ENCODE peak calls at places on chromosome 6, in four cellular contexts. E, T, J and R are unnamed samples.
A peak's percentile ranks its signal among the peaks of the same experiment; 100 is the strongest.

GRCh38 chr6:147304016-147304415 is 99.8 kb downstream of the STXBP5 start:
- DNase-seq in T (no peak), J (no peak), E (no peak), R (no peak)

GRCh38 chr6:132491303-132491702 is 21.6 kb downstream of the STX7 start:
- DNase-seq in T (no peak), E (no peak), J (no peak), R (peak; percentile 24)

GRCh38 chr6:33420493-33421343 is 853 bp downstream of the SYNGAP1 start:
- DNase-seq in J (no peak), E (no peak), T (no peak), R (no peak)

GRCh38 chr6:17881085-17881883 is 106.2 kb downstream of the KIF13A start:
- DNase-seq in E (no peak), T (no peak), J (no peak), R (no peak)

GRCh38 chr6:34445313-34445860 is 19.5 kb upstream of the RPS10 start:
- DNase-seq in T (no peak), J (no peak), E (no peak), R (no peak)

GRCh38 chr6:129593233-129593564 is 116.8 kb downstream of the ARHGAP18 start:
- DNase-seq in E (no peak), T (no peak), J (peak; percentile 53), R (peak; percentile 53)

GRCh38 chr6:37056439-37057127 is 51.1 kb downstream of the FGD2 start:
- DNase-seq in J (peak; percentile 55), T (peak; percentile 28), E (no peak), R (peak; percentile 79)

GRCh38 chr6:24352434-24352833 is 5.4 kb downstream of the DCDC2 start:
- DNase-seq in E (no peak), T (no peak), J (no peak), R (no peak)

GRCh38 chr6:101668496-101668895 is 275.0 kb downstream of the GRIK2 start:
- DNase-seq in J (no peak), E (no peak), T (no peak), R (no peak)

GRCh38 chr6:118706702-118707101 is 55.3 kb upstream of the CEP85L start:
- DNase-seq in J (peak; percentile 80), T (no peak), E (no peak), R (peak; percentile 91)

GRCh38 chr6:52995913-52996685 is 1.0 kb upstream of the GSTA4 start:
- DNase-seq in T (peak; percentile 55), J (peak; percentile 78), E (no peak), R (peak; percentile 89)

GRCh38 chr6:89750338-89750737 is 69.3 kb downstream of the MDN1 start:
- DNase-seq in T (no peak), J (peak; percentile 82), E (no peak), R (peak; percentile 51)

GRCh38 chr6:110971458-110971857 is 10.4 kb upstream of the RPF2 start:
- DNase-seq in T (no peak), E (no peak), J (peak; percentile 26), R (no peak)

GRCh38 chr6:120320481-120321162 is 971.1 kb upstream of the MAN1A1 start:
- DNase-seq in E (no peak), T (no peak), J (no peak), R (no peak)